ENCODE peak calls at places on chromosome 1, in six cellular contexts. Y, R, W, X, N and C are unnamed samples. For H3K27me3, the result is how much of the 10 kb centered on the place peaks cover.

GRCh38 chr1:233245191-233245765 is 50.2 kb downstream of the PCNX2 start:
- DNase-seq in Y (no peak), R (no peak), W (no peak), X (no peak), N (no peak), C (no peak)

GRCh38 chr1:158067651-158068050 is 74.2 kb downstream of the KIRREL1 start:
- DNase-seq in Y (no peak), R (peak), W (no peak), X (no peak), N (no peak), C (peak)

GRCh38 chr1:19643113-19643512 is 998 bp upstream of the NBL1 start:
- DNase-seq in Y (no peak), R (no peak), W (no peak), X (no peak), N (no peak), C (peak)

GRCh38 chr1:109151146-109151545 is 37.2 kb downstream of the ELAPOR1 start:
- DNase-seq in Y (no peak), R (peak), W (peak), X (peak), N (peak), C (peak)

GRCh38 chr1:116770625-116771024 is 16.4 kb downstream of the CD2 start:
- DNase-seq in Y (no peak), R (no peak), W (no peak), X (no peak), N (no peak), C (no peak)

GRCh38 chr1:230987446-230987845 is 8.6 kb downstream of the ARV1 start:
- DNase-seq in Y (no peak), R (no peak), W (no peak), X (no peak), N (no peak), C (no peak)

GRCh38 chr1:234709473-234710279 is 99.7 kb upstream of the IRF2BP2 start:
- DNase-seq in Y (no peak), R (no peak), W (no peak), X (no peak), N (peak), C (no peak)

GRCh38 chr1:18778437-18778836 is 81.0 kb downstream of the TAS1R2 start:
- DNase-seq in Y (peak), R (no peak), W (no peak), X (no peak), N (no peak), C (no peak)

GRCh38 chr1:69421286-69421685 is 146.4 kb upstream of the LRRC7 start:
- DNase-seq in Y (no peak), R (peak), W (no peak), X (no peak), N (no peak), C (no peak)

GRCh38 chr1:52602328-52603300 is at the start of gene GPX7:
- DNase-seq in Y (no peak), R (peak), W (peak), X (peak), N (peak), C (no peak)

GRCh38 chr1:245045087-245045881 is 109.5 kb upstream of the KIF26B start:
- DNase-seq in Y (no peak), R (peak), W (no peak), X (no peak), N (no peak), C (no peak)

GRCh38 chr1:218686258-218686657 is 341.1 kb downstream of the TGFB2 start:
- DNase-seq in Y (no peak), R (peak), W (no peak), X (peak), N (no peak), C (peak)

GRCh38 chr1:218679988-218680743 is 335.0 kb downstream of the TGFB2 start:
- DNase-seq in Y (no peak), R (no peak), W (no peak), X (no peak), N (no peak), C (peak)

GRCh38 chr1:218679391-218679790 is 334.3 kb downstream of the TGFB2 start:
- DNase-seq in Y (no peak), R (no peak), W (no peak), X (no peak), N (no peak), C (peak)

DNA sequence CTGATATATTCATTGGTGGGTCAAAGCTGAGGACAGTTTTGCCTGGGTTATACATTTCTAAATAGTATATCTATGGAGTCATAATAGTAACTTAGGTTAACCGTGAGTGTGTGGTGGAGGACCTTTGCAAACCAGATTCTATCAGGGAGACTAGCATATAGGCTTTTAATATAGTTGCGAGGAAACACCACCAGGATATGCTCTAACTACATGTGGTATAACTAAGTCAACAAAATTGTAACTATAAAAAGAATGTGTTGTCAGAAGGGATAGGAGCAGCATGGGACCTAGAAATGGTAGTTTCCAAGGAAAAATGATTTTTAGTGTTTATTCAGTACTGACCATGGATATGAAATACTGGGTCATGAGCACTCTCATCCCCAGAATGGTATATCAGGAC is 338.1 kb downstream of the TGFB2 start:
- DNase-seq in Y (no peak), R (no peak), W (no peak), X (no peak), N (no peak), C (no peak)
- TF ChIP-seq CTCF in Y (no peak), R (no peak), W (no peak), X (no peak), N (no peak), C (no peak)

DNA sequence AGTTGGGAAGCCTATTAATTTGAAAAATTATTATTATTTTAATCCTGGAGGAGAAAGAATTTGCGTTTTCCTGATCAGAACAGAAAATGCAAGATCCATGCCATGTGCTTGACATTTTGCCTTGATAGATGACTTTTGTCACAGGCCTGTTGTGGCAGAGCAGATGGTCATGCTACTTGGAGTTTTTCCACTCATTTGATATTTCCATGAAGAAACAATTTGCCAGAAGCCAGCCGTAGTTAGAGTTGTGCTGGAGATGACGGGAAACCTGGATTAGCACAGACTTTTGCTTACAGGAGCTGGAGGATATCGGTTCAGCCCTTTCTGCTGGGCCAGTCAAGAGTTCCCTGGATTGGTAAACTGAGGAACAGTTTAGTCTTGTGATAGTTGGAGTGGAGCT is 3.2 kb downstream of the RCAN3 start:
- DNase-seq in Y (no peak), R (no peak), W (no peak), X (no peak), N (no peak), C (no peak)
- H3K4me3 ChIP-seq in Y (no peak), R (no peak), W (no peak), X (no peak), N (no peak), C (no peak)

DNA sequence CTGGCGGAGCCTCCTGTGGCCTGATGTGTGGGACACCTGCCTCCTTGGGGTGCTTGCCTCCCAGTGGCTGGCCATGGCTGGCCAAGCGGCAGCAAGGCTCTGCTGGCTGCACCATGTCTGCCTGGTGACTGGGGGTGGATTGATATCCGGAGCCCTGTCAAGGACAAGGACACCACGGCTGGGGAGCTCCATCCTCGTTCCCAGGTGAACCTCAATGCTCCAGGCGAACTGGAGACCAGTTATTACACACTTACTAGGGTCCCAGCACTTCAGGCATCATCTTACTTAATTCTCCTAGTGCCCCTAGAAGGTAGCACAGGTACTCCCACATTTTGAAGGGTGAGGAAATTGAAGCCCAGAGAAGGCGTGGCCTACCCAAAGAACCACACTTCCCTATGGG is 15.2 kb downstream of the SPATA21 start:
- DNase-seq in Y (no peak), R (no peak), W (no peak), X (no peak), N (no peak), C (no peak)
- H3K27me3 ChIP-seq in Y (under half), R (under half), W (under half), X (under half), N (under half), C (under half)

DNA sequence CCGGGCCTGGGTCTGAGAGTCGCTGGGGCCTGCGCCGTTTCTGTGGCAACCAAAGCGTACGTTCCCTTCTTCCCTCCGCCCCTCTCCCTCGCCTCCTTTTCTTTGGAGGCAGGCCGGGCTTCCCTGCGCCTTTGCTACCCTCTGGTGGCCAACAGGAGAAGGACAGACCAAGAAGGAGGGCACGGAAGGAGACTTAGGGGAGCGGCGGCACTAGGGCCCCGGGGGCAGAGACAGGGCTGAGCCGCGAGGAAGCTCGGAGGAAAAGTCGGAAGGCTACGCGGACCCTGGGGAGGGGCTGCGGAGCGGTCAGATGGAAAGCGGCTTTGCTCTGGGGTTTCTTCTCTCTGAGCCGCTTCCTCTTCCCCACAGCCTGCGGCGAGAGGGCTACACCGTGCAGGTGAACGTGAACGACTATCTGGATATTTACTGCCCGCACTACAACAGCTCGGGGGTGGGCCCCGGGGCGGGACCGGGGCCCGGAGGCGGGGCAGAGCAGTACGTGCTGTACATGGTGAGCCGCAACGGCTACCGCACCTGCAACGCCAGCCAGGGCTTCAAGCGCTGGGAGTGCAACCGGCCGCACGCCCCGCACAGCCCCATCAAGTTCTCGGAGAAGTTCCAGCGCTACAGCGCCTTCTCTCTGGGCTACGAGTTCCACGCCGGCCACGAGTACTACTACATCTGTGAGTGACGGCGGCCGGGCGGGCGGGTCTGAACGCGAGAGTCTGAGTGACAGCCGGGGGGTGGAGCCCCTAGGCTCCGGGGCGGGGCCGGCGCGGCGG is 6.3 kb downstream of the EFNA3 start:
- DNase-seq in Y (peak), R (peak), W (peak), X (peak), N (peak), C (peak)
- TF ChIP-seq CTCF in Y (peak), R (peak), W (peak), X (peak), N (peak), C (peak)